ENCODE peak calls at places on chromosomes 3 and 15, in six cellular contexts. V is IMR-90, R is psoas muscle, B is H1, A is GM06990, Y is cardiac muscle cell. F is an unnamed sample.

GRCh38 chr3:158748237-158748828 is 16.1 kb upstream of the RARRES1 start:
- DNase-seq in V (peak; percentile 47), R (peak; percentile 62), B (no peak), A (no peak), Y (peak; percentile 63), F (peak; percentile 12)

GRCh38 chr3:175969456-175969855 is 1110.3 kb downstream of the NAALADL2 start:
- DNase-seq in V (no peak), R (no peak), B (no peak), A (no peak), Y (no peak), F (no peak)

GRCh38 chr3:108209579-108209978 is 12.6 kb downstream of the IFT57 start:
- DNase-seq in V (no peak), R (no peak), B (no peak), A (no peak), Y (no peak), F (no peak)

GRCh38 chr3:32759342-32759741 is 58.5 kb upstream of the TRIM71 start:
- DNase-seq in V (no peak), R (no peak), B (no peak), A (no peak), Y (no peak), F (no peak)

GRCh38 chr3:38396861-38397260 is 50.3 kb downstream of the XYLB start:
- DNase-seq in V (no peak), R (no peak), B (peak; percentile 31), A (no peak), Y (no peak), F (no peak)

GRCh38 chr15:95464091-95464888 is 866.2 kb upstream of the NR2F2 start:
- DNase-seq in V (peak; percentile 56), R (no peak), B (no peak), A (no peak), Y (no peak), F (no peak)

GRCh38 chr3:130828931-130829574 is 64.8 kb upstream of the ATP2C1 start:
- DNase-seq in V (no peak), R (no peak), B (no peak), A (no peak), Y (no peak), F (no peak)

GRCh38 chr3:19885468-19885867 is 48.5 kb downstream of the EFHB start:
- DNase-seq in V (peak; percentile 41), R (no peak), B (no peak), A (peak; percentile 6), Y (peak; percentile 70), F (peak; percentile 48)

GRCh38 chr3:150300376-150300775 is 107.7 kb upstream of the TSC22D2 start:
- DNase-seq in V (no peak), R (no peak), B (no peak), A (no peak), Y (no peak), F (peak; percentile 77)

GRCh38 chr3:126311338-126311978 is 45.8 kb downstream of the KLF15 start:
- DNase-seq in V (no peak), R (no peak), B (peak; percentile 27), A (no peak), Y (no peak), F (no peak)

GRCh38 chr3:47250309-47251060 is 32.1 kb downstream of the KIF9 start:
- DNase-seq in V (peak; percentile 23), R (peak; percentile 66), B (no peak), A (no peak), Y (peak; percentile 56), F (peak; percentile 41)

GRCh38 chr15:25715536-25716413 is 147.4 kb downstream of the ATP10A start:
- DNase-seq in V (no peak), R (no peak), B (no peak), A (no peak), Y (no peak), F (no peak)

GRCh38 chr15:69167218-69167842 is 6.9 kb downstream of the GLCE start:
- DNase-seq in V (no peak), R (no peak), B (no peak), A (no peak), Y (no peak), F (no peak)

GRCh38 chr3:46423588-46423987 is 16.5 kb downstream of the CCRL2 start:
- DNase-seq in V (peak; percentile 34), R (no peak), B (no peak), A (no peak), Y (no peak), F (peak; percentile 92)

GRCh38 chr15:94894056-94894455 is 662.7 kb downstream of the MCTP2 start:
- DNase-seq in V (no peak), R (no peak), B (no peak), A (no peak), Y (no peak), F (no peak)

GRCh38 chr3:136149569-136150136 is 46.5 kb downstream of the MSL2 start:
- DNase-seq in V (peak; percentile 61), R (no peak), B (no peak), A (no peak), Y (no peak), F (peak; percentile 22)

GRCh38 chr3:13420817-13421755 is 964 bp upstream of the NUP210 start:
- DNase-seq in V (no peak), R (peak; percentile 48), B (peak; percentile 60), A (peak; percentile 79), Y (no peak), F (no peak)

GRCh38 chr3:88038561-88038960 is 20.2 kb downstream of the CGGBP1 start:
- DNase-seq in V (peak; percentile 80), R (no peak), B (no peak), A (no peak), Y (peak; percentile 54), F (peak; percentile 83)

GRCh38 chr15:51736069-51736468 is 1.4 kb downstream of the LYSMD2 start:
- DNase-seq in V (no peak), R (no peak), B (no peak), A (peak; percentile 59), Y (peak; percentile 37), F (peak; percentile 18)

GRCh38 chr15:51732661-51733060 is 4.8 kb downstream of the LYSMD2 start:
- DNase-seq in V (no peak), R (no peak), B (no peak), A (no peak), Y (no peak), F (no peak)

GRCh38 chr15:51735611-51736010 is 1.8 kb downstream of the LYSMD2 start:
- DNase-seq in V (no peak), R (no peak), B (no peak), A (no peak), Y (no peak), F (no peak)

GRCh38 chr15:51735211-51735610 is 2.2 kb downstream of the LYSMD2 start:
- DNase-seq in V (no peak), R (no peak), B (no peak), A (no peak), Y (no peak), F (no peak)

DNA sequence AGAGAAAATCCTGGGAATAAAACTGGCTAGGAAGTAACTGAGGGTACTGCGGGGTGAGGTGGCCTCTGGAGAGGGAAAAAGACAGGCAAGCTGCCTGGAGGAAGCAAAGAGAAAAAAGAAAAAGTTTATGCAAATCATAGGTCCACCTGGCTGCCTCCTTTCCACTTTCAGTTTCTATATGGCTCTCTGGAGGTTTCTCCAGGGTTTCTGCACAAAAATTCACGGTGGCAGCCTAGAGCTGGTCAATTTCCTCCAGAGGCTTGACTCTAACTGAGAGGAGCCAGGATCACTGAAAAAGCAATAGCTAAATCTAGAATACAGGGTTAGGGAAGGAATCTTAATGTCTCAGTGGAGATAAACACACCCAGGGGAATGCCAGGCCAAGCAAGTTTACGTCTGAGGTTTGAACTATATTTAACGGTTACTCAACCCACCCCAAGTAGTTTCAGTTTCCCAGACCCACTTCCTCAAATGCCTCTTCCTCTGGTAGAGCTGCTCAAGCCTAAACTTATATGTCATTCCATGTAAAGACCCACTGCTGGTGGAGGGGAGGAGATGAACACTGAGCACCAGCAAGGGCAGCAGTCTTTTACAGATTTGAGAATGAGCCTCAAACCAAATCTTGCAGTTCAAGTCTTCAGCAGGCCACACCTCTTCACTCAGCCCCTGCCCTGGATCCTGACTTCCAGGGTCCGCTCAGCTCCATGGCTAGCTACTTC is 5.7 kb downstream of the LYSMD2 start:
- DNase-seq in V (peak; percentile 85), R (no peak), B (no peak), A (peak; percentile 78), Y (peak; percentile 82), F (no peak)
- H3K4me3 ChIP-seq in V (peak overlapping the region; percentile 34), R (peak overlapping the region; percentile 55), B (no peak overlapping the region), A (peak overlapping the region; percentile 53), Y (no peak overlapping the region), F (no peak overlapping the region)

DNA sequence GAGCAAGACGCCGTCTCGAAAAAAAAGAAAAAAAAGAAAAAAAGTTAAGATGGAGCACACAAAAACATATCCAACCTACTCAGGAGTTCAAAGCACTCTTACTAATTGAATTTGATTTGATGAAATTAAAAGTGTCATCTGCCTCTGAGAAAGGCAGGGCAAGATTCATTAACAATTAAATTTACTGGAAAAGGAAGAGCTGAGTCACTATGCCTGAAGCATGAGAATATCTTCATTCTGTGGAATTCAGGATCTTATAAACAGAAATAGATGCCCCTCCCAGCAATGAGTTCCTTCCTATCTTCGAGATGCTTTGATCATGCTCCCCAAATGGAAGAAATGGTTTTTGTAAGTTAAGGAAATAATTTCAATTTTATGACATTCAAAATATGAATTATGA is 61.0 kb upstream of the ST3GAL6 start:
- DNase-seq in V (peak; percentile 55), R (no peak), B (no peak), A (no peak), Y (no peak), F (peak; percentile 38)
- H3K4me3 ChIP-seq in V (no peak overlapping the region), R (no peak overlapping the region), B (no peak overlapping the region), A (no peak overlapping the region), Y (no peak overlapping the region), F (no peak overlapping the region)

GRCh38 chr15:74043425-74044266 is 38.7 kb downstream of the GOLGA6A start:
- DNase-seq in V (no peak), R (no peak), B (no peak), A (no peak), Y (no peak), F (no peak)

GRCh38 chr15:74045184-74045583 is 37.2 kb downstream of the GOLGA6A start:
- DNase-seq in V (no peak), R (no peak), B (no peak), A (no peak), Y (no peak), F (no peak)

GRCh38 chr15:74046275-74046674 is 36.1 kb downstream of the GOLGA6A start:
- DNase-seq in V (no peak), R (no peak), B (no peak), A (no peak), Y (no peak), F (no peak)

GRCh38 chr15:74044267-74045110 is 37.9 kb downstream of the GOLGA6A start:
- DNase-seq in V (no peak), R (peak; percentile 82), B (no peak), A (no peak), Y (peak; percentile 27), F (no peak)

DNA sequence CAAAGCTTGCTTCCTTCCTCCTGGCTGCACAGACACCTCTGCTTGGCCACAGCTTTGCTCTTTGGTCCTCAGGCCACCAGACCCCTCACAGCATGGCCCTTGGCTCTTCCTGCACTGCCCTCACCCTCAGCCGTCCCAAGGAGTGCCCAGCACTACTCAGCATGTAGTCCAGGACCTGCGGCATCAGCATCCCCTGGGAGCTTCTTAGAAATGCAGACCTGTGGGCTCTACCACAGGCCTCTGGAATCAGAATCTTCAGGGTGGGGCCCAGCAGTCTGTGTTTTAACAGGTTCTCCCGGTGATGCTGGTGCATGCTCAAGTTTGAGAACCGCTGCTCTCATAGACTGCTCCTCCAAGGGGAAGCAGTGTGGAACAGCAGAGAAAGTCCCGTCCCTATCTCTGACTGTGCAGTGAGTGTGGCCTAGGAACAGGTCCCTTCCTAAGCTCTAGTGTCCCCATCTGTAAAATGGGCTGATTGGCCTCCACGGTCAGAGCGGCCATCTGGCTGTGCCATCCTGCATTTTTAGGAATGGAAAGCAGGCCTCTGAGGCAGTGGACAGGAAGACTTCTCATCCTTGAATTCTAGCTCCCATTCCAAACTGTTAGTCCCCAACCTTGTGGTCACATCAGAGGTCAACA is 36.6 kb downstream of the GOLGA6A start:
- DNase-seq in V (no peak), R (no peak), B (no peak), A (no peak), Y (no peak), F (no peak)
- H3K4me3 ChIP-seq in V (no peak overlapping the region), R (no peak overlapping the region), B (no peak overlapping the region), A (no peak overlapping the region), Y (no peak overlapping the region), F (no peak overlapping the region)

GRCh38 chr3:190546881-190547510 is 33.1 kb downstream of the IL1RAP start:
- DNase-seq in V (no peak), R (no peak), B (no peak), A (no peak), Y (peak; percentile 30), F (no peak)
- H3K4me3 ChIP-seq in V (no peak overlapping the region), R (no peak overlapping the region), B (no peak overlapping the region), A (no peak overlapping the region), Y (no peak overlapping the region), F (no peak overlapping the region)